ENCODE peak calls at places on chromosomes 16 and 17, in ten cellular contexts. One of them, this sample, is unnamed.
A peak's percentile ranks its signal among the peaks of the same experiment; 100 is the strongest.

GRCh38 chr17:61717352-61717751 is 126.3 kb upstream of the NACA2 start:
- DNase-seq in anterior cingulate cortex: no peak
- DNase-seq in stimulated activated CD4-positive, alpha-beta T cell treated with anti-CD3 and anti-CD28 coated beads, Interleukin-4, amount 100 ng/mL, for 24 hours: no peak
- DNase-seq in lower lobe of right lung: no peak
- DNase-seq in ovary: no peak
- DNase-seq in stimulated activated CD8-positive, alpha-beta memory T cell treated with anti-CD3 and anti-CD28 coated beads, Interleukin-4, amount 100 ng/mL, for 1 hour: no peak
- DNase-seq in hypothalamus: no peak
- DNase-seq in NCI-H524: no peak
- DNase-seq in EL: no peak
- DNase-seq in cerebellar nuclear complex: no peak
- DNase-seq in this sample: no peak

GRCh38 chr17:3722716-3723115 is 987 bp upstream of the HASPIN start:
- DNase-seq in anterior cingulate cortex: no peak
- DNase-seq in stimulated activated CD4-positive, alpha-beta T cell treated with anti-CD3 and anti-CD28 coated beads, Interleukin-4, amount 100 ng/mL, for 24 hours: no peak
- DNase-seq in lower lobe of right lung: no peak
- DNase-seq in ovary: no peak
- DNase-seq in stimulated activated CD8-positive, alpha-beta memory T cell treated with anti-CD3 and anti-CD28 coated beads, Interleukin-4, amount 100 ng/mL, for 1 hour: no peak
- DNase-seq in hypothalamus: no peak
- DNase-seq in NCI-H524: no peak
- DNase-seq in EL: no peak
- DNase-seq in cerebellar nuclear complex: no peak
- DNase-seq in this sample: no peak

GRCh38 chr17:33451221-33451620 is 158.1 kb upstream of the ASIC2 start:
- DNase-seq in anterior cingulate cortex: no peak
- DNase-seq in stimulated activated CD4-positive, alpha-beta T cell treated with anti-CD3 and anti-CD28 coated beads, Interleukin-4, amount 100 ng/mL, for 24 hours: no peak
- DNase-seq in lower lobe of right lung: no peak
- DNase-seq in ovary: no peak
- DNase-seq in stimulated activated CD8-positive, alpha-beta memory T cell treated with anti-CD3 and anti-CD28 coated beads, Interleukin-4, amount 100 ng/mL, for 1 hour: no peak
- DNase-seq in hypothalamus: no peak
- DNase-seq in NCI-H524: no peak
- DNase-seq in EL: no peak
- DNase-seq in cerebellar nuclear complex: no peak
- DNase-seq in this sample: no peak

GRCh38 chr16:49745434-49745833 is 110.5 kb downstream of the ZNF423 start:
- DNase-seq in anterior cingulate cortex: no peak
- DNase-seq in stimulated activated CD4-positive, alpha-beta T cell treated with anti-CD3 and anti-CD28 coated beads, Interleukin-4, amount 100 ng/mL, for 24 hours: no peak
- DNase-seq in lower lobe of right lung: no peak
- DNase-seq in ovary: no peak
- DNase-seq in stimulated activated CD8-positive, alpha-beta memory T cell treated with anti-CD3 and anti-CD28 coated beads, Interleukin-4, amount 100 ng/mL, for 1 hour: no peak
- DNase-seq in hypothalamus: no peak
- DNase-seq in NCI-H524: no peak
- DNase-seq in EL: no peak
- DNase-seq in cerebellar nuclear complex: no peak
- DNase-seq in this sample: no peak

GRCh38 chr16:79776243-79776884 is 175.8 kb upstream of the MAF start:
- DNase-seq in anterior cingulate cortex: no peak
- DNase-seq in stimulated activated CD4-positive, alpha-beta T cell treated with anti-CD3 and anti-CD28 coated beads, Interleukin-4, amount 100 ng/mL, for 24 hours: no peak
- DNase-seq in lower lobe of right lung: peak; percentile 46
- DNase-seq in ovary: peak; percentile 42
- DNase-seq in stimulated activated CD8-positive, alpha-beta memory T cell treated with anti-CD3 and anti-CD28 coated beads, Interleukin-4, amount 100 ng/mL, for 1 hour: no peak
- DNase-seq in hypothalamus: no peak
- DNase-seq in NCI-H524: peak; percentile 82
- DNase-seq in EL: no peak
- DNase-seq in cerebellar nuclear complex: no peak
- DNase-seq in this sample: no peak

GRCh38 chr17:6667516-6667915 is 16.0 kb downstream of the C17orf100 start:
- DNase-seq in anterior cingulate cortex: no peak
- DNase-seq in stimulated activated CD4-positive, alpha-beta T cell treated with anti-CD3 and anti-CD28 coated beads, Interleukin-4, amount 100 ng/mL, for 24 hours: no peak
- DNase-seq in lower lobe of right lung: no peak
- DNase-seq in ovary: no peak
- DNase-seq in stimulated activated CD8-positive, alpha-beta memory T cell treated with anti-CD3 and anti-CD28 coated beads, Interleukin-4, amount 100 ng/mL, for 1 hour: no peak
- DNase-seq in hypothalamus: no peak
- DNase-seq in NCI-H524: no peak
- DNase-seq in EL: no peak
- DNase-seq in cerebellar nuclear complex: no peak
- DNase-seq in this sample: no peak

GRCh38 chr17:7260601-7261376 is 1.5 kb downstream of the CLDN7 start:
- DNase-seq in anterior cingulate cortex: no peak
- DNase-seq in stimulated activated CD4-positive, alpha-beta T cell treated with anti-CD3 and anti-CD28 coated beads, Interleukin-4, amount 100 ng/mL, for 24 hours: peak; percentile 33
- DNase-seq in lower lobe of right lung: peak; percentile 89
- DNase-seq in ovary: peak; percentile 29
- DNase-seq in stimulated activated CD8-positive, alpha-beta memory T cell treated with anti-CD3 and anti-CD28 coated beads, Interleukin-4, amount 100 ng/mL, for 1 hour: no peak
- DNase-seq in hypothalamus: no peak
- DNase-seq in NCI-H524: no peak
- DNase-seq in EL: no peak
- DNase-seq in cerebellar nuclear complex: no peak
- DNase-seq in this sample: no peak

GRCh38 chr16:11253995-11254912 is 1.8 kb downstream of the SOCS1 start:
- DNase-seq in anterior cingulate cortex: no peak
- DNase-seq in stimulated activated CD4-positive, alpha-beta T cell treated with anti-CD3 and anti-CD28 coated beads, Interleukin-4, amount 100 ng/mL, for 24 hours: no peak
- DNase-seq in lower lobe of right lung: no peak
- DNase-seq in ovary: no peak
- DNase-seq in stimulated activated CD8-positive, alpha-beta memory T cell treated with anti-CD3 and anti-CD28 coated beads, Interleukin-4, amount 100 ng/mL, for 1 hour: no peak
- DNase-seq in hypothalamus: no peak
- DNase-seq in NCI-H524: peak; percentile 39
- DNase-seq in EL: no peak
- DNase-seq in cerebellar nuclear complex: no peak
- DNase-seq in this sample: no peak

GRCh38 chr16:1536601-1537000 is 3.1 kb downstream of the TMEM204 start:
- DNase-seq in anterior cingulate cortex: no peak
- DNase-seq in stimulated activated CD4-positive, alpha-beta T cell treated with anti-CD3 and anti-CD28 coated beads, Interleukin-4, amount 100 ng/mL, for 24 hours: no peak
- DNase-seq in lower lobe of right lung: no peak
- DNase-seq in ovary: peak; percentile 19
- DNase-seq in stimulated activated CD8-positive, alpha-beta memory T cell treated with anti-CD3 and anti-CD28 coated beads, Interleukin-4, amount 100 ng/mL, for 1 hour: no peak
- DNase-seq in hypothalamus: no peak
- DNase-seq in NCI-H524: no peak
- DNase-seq in EL: no peak
- DNase-seq in cerebellar nuclear complex: no peak
- DNase-seq in this sample: no peak

GRCh38 chr16:49345829-49346228 is 27.8 kb upstream of the C16orf78 start:
- DNase-seq in anterior cingulate cortex: no peak
- DNase-seq in stimulated activated CD4-positive, alpha-beta T cell treated with anti-CD3 and anti-CD28 coated beads, Interleukin-4, amount 100 ng/mL, for 24 hours: no peak
- DNase-seq in lower lobe of right lung: no peak
- DNase-seq in ovary: no peak
- DNase-seq in stimulated activated CD8-positive, alpha-beta memory T cell treated with anti-CD3 and anti-CD28 coated beads, Interleukin-4, amount 100 ng/mL, for 1 hour: no peak
- DNase-seq in hypothalamus: no peak
- DNase-seq in NCI-H524: no peak
- DNase-seq in EL: no peak
- DNase-seq in cerebellar nuclear complex: no peak
- DNase-seq in this sample: no peak

GRCh38 chr17:75031972-75032895 is 14.5 kb downstream of the ATP5PD start:
- DNase-seq in anterior cingulate cortex: peak; percentile 69
- DNase-seq in stimulated activated CD4-positive, alpha-beta T cell treated with anti-CD3 and anti-CD28 coated beads, Interleukin-4, amount 100 ng/mL, for 24 hours: peak; percentile 62
- DNase-seq in lower lobe of right lung: peak; percentile 68
- DNase-seq in ovary: peak; percentile 80
- DNase-seq in stimulated activated CD8-positive, alpha-beta memory T cell treated with anti-CD3 and anti-CD28 coated beads, Interleukin-4, amount 100 ng/mL, for 1 hour: no peak
- DNase-seq in hypothalamus: peak; percentile 78
- DNase-seq in NCI-H524: peak; percentile 95
- DNase-seq in EL: peak; percentile 88
- DNase-seq in cerebellar nuclear complex: peak; percentile 76
- DNase-seq in this sample: peak; percentile 79

GRCh38 chr16:17211797-17212196 is 259.0 kb downstream of the XYLT1 start:
- DNase-seq in anterior cingulate cortex: no peak
- DNase-seq in stimulated activated CD4-positive, alpha-beta T cell treated with anti-CD3 and anti-CD28 coated beads, Interleukin-4, amount 100 ng/mL, for 24 hours: peak; percentile 12
- DNase-seq in lower lobe of right lung: no peak
- DNase-seq in ovary: no peak
- DNase-seq in stimulated activated CD8-positive, alpha-beta memory T cell treated with anti-CD3 and anti-CD28 coated beads, Interleukin-4, amount 100 ng/mL, for 1 hour: no peak
- DNase-seq in hypothalamus: no peak
- DNase-seq in NCI-H524: peak; percentile 86
- DNase-seq in EL: no peak
- DNase-seq in cerebellar nuclear complex: no peak
- DNase-seq in this sample: no peak

GRCh38 chr16:6068063-6068462 is 970.5 kb upstream of the EEF2KMT start:
- DNase-seq in anterior cingulate cortex: no peak
- DNase-seq in stimulated activated CD4-positive, alpha-beta T cell treated with anti-CD3 and anti-CD28 coated beads, Interleukin-4, amount 100 ng/mL, for 24 hours: no peak
- DNase-seq in lower lobe of right lung: no peak
- DNase-seq in ovary: no peak
- DNase-seq in stimulated activated CD8-positive, alpha-beta memory T cell treated with anti-CD3 and anti-CD28 coated beads, Interleukin-4, amount 100 ng/mL, for 1 hour: no peak
- DNase-seq in hypothalamus: no peak
- DNase-seq in NCI-H524: no peak
- DNase-seq in EL: no peak
- DNase-seq in cerebellar nuclear complex: no peak
- DNase-seq in this sample: no peak

GRCh38 chr17:44130693-44131349 is 7.4 kb upstream of the HDAC5 start:
- DNase-seq in anterior cingulate cortex: no peak
- DNase-seq in stimulated activated CD4-positive, alpha-beta T cell treated with anti-CD3 and anti-CD28 coated beads, Interleukin-4, amount 100 ng/mL, for 24 hours: no peak
- DNase-seq in lower lobe of right lung: no peak
- DNase-seq in ovary: no peak
- DNase-seq in stimulated activated CD8-positive, alpha-beta memory T cell treated with anti-CD3 and anti-CD28 coated beads, Interleukin-4, amount 100 ng/mL, for 1 hour: no peak
- DNase-seq in hypothalamus: no peak
- DNase-seq in NCI-H524: no peak
- DNase-seq in EL: no peak
- DNase-seq in cerebellar nuclear complex: no peak
- DNase-seq in this sample: no peak

GRCh38 chr16:53952215-53953208 is 248.6 kb downstream of the FTO start:
- DNase-seq in anterior cingulate cortex: no peak
- DNase-seq in stimulated activated CD4-positive, alpha-beta T cell treated with anti-CD3 and anti-CD28 coated beads, Interleukin-4, amount 100 ng/mL, for 24 hours: no peak
- DNase-seq in lower lobe of right lung: no peak
- DNase-seq in ovary: no peak
- DNase-seq in stimulated activated CD8-positive, alpha-beta memory T cell treated with anti-CD3 and anti-CD28 coated beads, Interleukin-4, amount 100 ng/mL, for 1 hour: no peak
- DNase-seq in hypothalamus: no peak
- DNase-seq in NCI-H524: no peak
- DNase-seq in EL: peak; percentile 29
- DNase-seq in cerebellar nuclear complex: no peak
- DNase-seq in this sample: no peak

GRCh38 chr16:10885246-10885645 is 8.2 kb downstream of the CIITA start:
- DNase-seq in anterior cingulate cortex: no peak
- DNase-seq in stimulated activated CD4-positive, alpha-beta T cell treated with anti-CD3 and anti-CD28 coated beads, Interleukin-4, amount 100 ng/mL, for 24 hours: no peak
- DNase-seq in lower lobe of right lung: no peak
- DNase-seq in ovary: no peak
- DNase-seq in stimulated activated CD8-positive, alpha-beta memory T cell treated with anti-CD3 and anti-CD28 coated beads, Interleukin-4, amount 100 ng/mL, for 1 hour: no peak
- DNase-seq in hypothalamus: no peak
- DNase-seq in NCI-H524: no peak
- DNase-seq in EL: no peak
- DNase-seq in cerebellar nuclear complex: no peak
- DNase-seq in this sample: no peak

GRCh38 chr17:40020146-40020545 is 4.9 kb downstream of the CSF3 start:
- DNase-seq in anterior cingulate cortex: no peak
- DNase-seq in stimulated activated CD4-positive, alpha-beta T cell treated with anti-CD3 and anti-CD28 coated beads, Interleukin-4, amount 100 ng/mL, for 24 hours: no peak
- DNase-seq in lower lobe of right lung: no peak
- DNase-seq in ovary: no peak
- DNase-seq in stimulated activated CD8-positive, alpha-beta memory T cell treated with anti-CD3 and anti-CD28 coated beads, Interleukin-4, amount 100 ng/mL, for 1 hour: no peak
- DNase-seq in hypothalamus: no peak
- DNase-seq in NCI-H524: no peak
- DNase-seq in EL: no peak
- DNase-seq in cerebellar nuclear complex: no peak
- DNase-seq in this sample: no peak

GRCh38 chr17:74963656-74964055 is 8.9 kb downstream of the HID1 start:
- DNase-seq in anterior cingulate cortex: no peak
- DNase-seq in stimulated activated CD4-positive, alpha-beta T cell treated with anti-CD3 and anti-CD28 coated beads, Interleukin-4, amount 100 ng/mL, for 24 hours: no peak
- DNase-seq in lower lobe of right lung: no peak
- DNase-seq in ovary: no peak
- DNase-seq in stimulated activated CD8-positive, alpha-beta memory T cell treated with anti-CD3 and anti-CD28 coated beads, Interleukin-4, amount 100 ng/mL, for 1 hour: no peak
- DNase-seq in hypothalamus: no peak
- DNase-seq in NCI-H524: peak; percentile 58
- DNase-seq in EL: no peak
- DNase-seq in cerebellar nuclear complex: no peak
- DNase-seq in this sample: no peak

GRCh38 chr17:42667088-42667951 is 8.2 kb downstream of the TUBG2 start:
- DNase-seq in anterior cingulate cortex: no peak
- DNase-seq in stimulated activated CD4-positive, alpha-beta T cell treated with anti-CD3 and anti-CD28 coated beads, Interleukin-4, amount 100 ng/mL, for 24 hours: no peak
- DNase-seq in lower lobe of right lung: no peak
- DNase-seq in ovary: peak; percentile 57
- DNase-seq in stimulated activated CD8-positive, alpha-beta memory T cell treated with anti-CD3 and anti-CD28 coated beads, Interleukin-4, amount 100 ng/mL, for 1 hour: no peak
- DNase-seq in hypothalamus: no peak
- DNase-seq in NCI-H524: no peak
- DNase-seq in EL: peak; percentile 96
- DNase-seq in cerebellar nuclear complex: no peak
- DNase-seq in this sample: no peak

GRCh38 chr16:65061935-65062334 is 59.9 kb downstream of the CDH11 start:
- DNase-seq in anterior cingulate cortex: no peak
- DNase-seq in stimulated activated CD4-positive, alpha-beta T cell treated with anti-CD3 and anti-CD28 coated beads, Interleukin-4, amount 100 ng/mL, for 24 hours: no peak
- DNase-seq in lower lobe of right lung: no peak
- DNase-seq in ovary: no peak
- DNase-seq in stimulated activated CD8-positive, alpha-beta memory T cell treated with anti-CD3 and anti-CD28 coated beads, Interleukin-4, amount 100 ng/mL, for 1 hour: no peak
- DNase-seq in hypothalamus: no peak
- DNase-seq in NCI-H524: no peak
- DNase-seq in EL: no peak
- DNase-seq in cerebellar nuclear complex: no peak
- DNase-seq in this sample: no peak

GRCh38 chr17:66944365-66945203 is 19.9 kb upstream of the CACNG4 start:
- DNase-seq in anterior cingulate cortex: no peak
- DNase-seq in stimulated activated CD4-positive, alpha-beta T cell treated with anti-CD3 and anti-CD28 coated beads, Interleukin-4, amount 100 ng/mL, for 24 hours: no peak
- DNase-seq in lower lobe of right lung: no peak
- DNase-seq in ovary: no peak
- DNase-seq in stimulated activated CD8-positive, alpha-beta memory T cell treated with anti-CD3 and anti-CD28 coated beads, Interleukin-4, amount 100 ng/mL, for 1 hour: no peak
- DNase-seq in hypothalamus: no peak
- DNase-seq in NCI-H524: no peak
- DNase-seq in EL: no peak
- DNase-seq in cerebellar nuclear complex: no peak
- DNase-seq in this sample: no peak

GRCh38 chr16:82936941-82937551 is 310.3 kb downstream of the CDH13 start:
- DNase-seq in anterior cingulate cortex: no peak
- DNase-seq in stimulated activated CD4-positive, alpha-beta T cell treated with anti-CD3 and anti-CD28 coated beads, Interleukin-4, amount 100 ng/mL, for 24 hours: no peak
- DNase-seq in lower lobe of right lung: no peak
- DNase-seq in ovary: no peak
- DNase-seq in stimulated activated CD8-positive, alpha-beta memory T cell treated with anti-CD3 and anti-CD28 coated beads, Interleukin-4, amount 100 ng/mL, for 1 hour: no peak
- DNase-seq in hypothalamus: no peak
- DNase-seq in NCI-H524: no peak
- DNase-seq in EL: peak; percentile 45
- DNase-seq in cerebellar nuclear complex: no peak
- DNase-seq in this sample: no peak